ENCODE peak calls at places on chromosome 11, in eight cellular contexts. X is HFF-Myc, C is suprapubic skin, Y is heart left ventricle, E is sigmoid colon, I is AG09309, R is K562, T is adrenal gland. P is an unnamed sample.

GRCh38 chr11:118349475-118349874 is 5.3 kb downstream of the CD3G start:
- DNase-seq in C (no peak), Y (no peak), I (no peak), X (no peak), T (no peak), E (no peak), R (no peak), P (no peak)

GRCh38 chr11:94034207-94034606 is 13.1 kb downstream of the HEPHL1 start:
- DNase-seq in I (no peak), R (no peak), Y (no peak), T (no peak), E (no peak), X (no peak), C (no peak), P (no peak)

GRCh38 chr11:115098037-115098436 is 406.2 kb downstream of the CADM1 start:
- DNase-seq in R (no peak), E (no peak), I (no peak), X (no peak), Y (no peak), T (no peak), C (no peak), P (no peak)

GRCh38 chr11:64905516-64906313 is 11.3 kb downstream of the ATG2A start:
- DNase-seq in T (no peak), C (peak), R (no peak), X (no peak), Y (no peak), I (no peak), E (no peak), P (no peak)

GRCh38 chr11:25910090-25910489 is 421.8 kb upstream of the ANO3 start:
- DNase-seq in T (no peak), C (no peak), Y (no peak), R (no peak), I (no peak), E (no peak), X (no peak), P (no peak)

GRCh38 chr11:33579101-33579500 is 121.5 kb downstream of the C11orf91 start:
- DNase-seq in Y (no peak), C (no peak), X (no peak), T (no peak), I (no peak), E (no peak), R (no peak), P (no peak)

GRCh38 chr11:94787798-94788197 is 19.6 kb downstream of the AMOTL1 start:
- DNase-seq in X (no peak), E (no peak), Y (no peak), T (peak), I (no peak), C (no peak), R (peak), P (no peak)

GRCh38 chr11:123426766-123427165 is 3.3 kb upstream of the GRAMD1B start:
- DNase-seq in R (no peak), I (no peak), T (no peak), Y (no peak), C (no peak), X (no peak), E (no peak), P (no peak)

GRCh38 chr11:70583781-70584218 is 185.5 kb downstream of the CTTN start:
- DNase-seq in Y (no peak), C (peak), T (no peak), X (no peak), E (peak), R (no peak), I (no peak), P (no peak)

GRCh38 chr11:4626207-4627105 is 10.8 kb upstream of the OR51D1 start:
- DNase-seq in C (no peak), T (peak), E (peak), Y (peak), I (no peak), X (peak), R (peak), P (peak)

GRCh38 chr11:88310246-88310645 is 27.3 kb downstream of the CTSC start:
- DNase-seq in X (no peak), Y (no peak), C (no peak), E (no peak), R (no peak), I (no peak), T (no peak), P (no peak)

GRCh38 chr11:73359930-73360742 is 16.1 kb upstream of the RELT start:
- DNase-seq in E (no peak), R (peak), C (no peak), I (no peak), T (peak), Y (no peak), X (peak), P (no peak)

GRCh38 chr11:120224386-120224785 is 13.6 kb downstream of the OAF start:
- DNase-seq in E (no peak), X (no peak), R (no peak), Y (no peak), C (no peak), I (no peak), T (no peak), P (no peak)

GRCh38 chr11:35629914-35630313 is 11.7 kb downstream of the FJX1 start:
- DNase-seq in E (no peak), T (peak), Y (no peak), I (peak), C (no peak), X (peak), R (no peak), P (peak)

GRCh38 chr11:109695696-109696095 is 273.7 kb downstream of the C11orf87 start:
- DNase-seq in T (no peak), E (no peak), X (no peak), Y (no peak), I (no peak), R (no peak), C (no peak), P (no peak)

GRCh38 chr11:75815345-75815983 is 454 bp downstream of the UVRAG start:
- DNase-seq in C (peak), I (no peak), E (peak), X (no peak), Y (peak), R (no peak), T (peak), P (no peak)

GRCh38 chr11:1260023-1260501 is 37.2 kb downstream of the MUC5B start:
- DNase-seq in X (no peak), E (no peak), T (no peak), R (peak), Y (no peak), C (no peak), I (no peak), P (peak)

GRCh38 chr11:122197055-122197987 is 81.3 kb upstream of the BLID start:
- DNase-seq in C (no peak), T (peak), R (no peak), I (peak), X (peak), E (no peak), Y (no peak), P (peak)

GRCh38 chr11:62953811-62954210 is 31.0 kb downstream of the SLC22A6 start:
- DNase-seq in X (no peak), C (no peak), T (no peak), E (no peak), Y (no peak), R (no peak), I (no peak), P (no peak)

GRCh38 chr11:106152013-106152412 is 74.6 kb downstream of the AASDHPPT start:
- DNase-seq in E (no peak), X (peak), Y (no peak), I (no peak), C (no peak), R (no peak), T (no peak), P (no peak)

GRCh38 chr11:17378655-17379054 is 9.8 kb downstream of the KCNJ11 start:
- DNase-seq in T (no peak), R (no peak), E (no peak), Y (no peak), I (no peak), X (no peak), C (no peak), P (no peak)

GRCh38 chr11:67998150-67999045 is 5.5 kb downstream of the UNC93B1 start:
- DNase-seq in E (no peak), X (no peak), R (no peak), Y (no peak), I (no peak), T (no peak), C (no peak), P (no peak)

GRCh38 chr11:1086171-1087102 is 11.8 kb downstream of the MUC2 start:
- DNase-seq in Y (no peak), C (peak), T (no peak), E (peak), I (no peak), R (no peak), X (no peak), P (no peak)

GRCh38 chr11:8168485-8169257 is at the start of gene RIC3:
- DNase-seq in T (peak), R (no peak), E (peak), C (no peak), I (no peak), X (no peak), Y (peak), P (no peak)

GRCh38 chr11:1877211-1878133 is 14.2 kb downstream of the PRR33 start:
- DNase-seq in E (peak), C (peak), R (no peak), I (no peak), X (no peak), T (peak), Y (peak), P (no peak)

GRCh38 chr11:91239359-91239758 is 985.3 kb upstream of the FAT3 start:
- DNase-seq in C (no peak), X (no peak), I (no peak), Y (no peak), R (no peak), E (no peak), T (no peak), P (no peak)

GRCh38 chr11:41334007-41334933 is 125.2 kb downstream of the LRRC4C start:
- DNase-seq in C (no peak), Y (no peak), T (no peak), E (no peak), R (no peak), I (no peak), X (no peak), P (no peak)

GRCh38 chr11:110044226-110044968 is 48.8 kb upstream of the ZC3H12C start:
- DNase-seq in E (no peak), I (no peak), C (no peak), X (no peak), T (no peak), Y (no peak), R (no peak), P (no peak)

GRCh38 chr11:114377612-114378267 is 22.6 kb downstream of the C11orf71 start:
- DNase-seq in X (peak), I (peak), C (no peak), R (no peak), E (no peak), T (no peak), Y (no peak), P (no peak)

GRCh38 chr11:73152861-73153483 is 10.9 kb upstream of the FCHSD2 start:
- DNase-seq in X (no peak), R (no peak), E (peak), T (no peak), I (no peak), C (no peak), Y (no peak), P (no peak)

GRCh38 chr11:65790104-65790901 is 3.4 kb downstream of the OVOL1 start:
- DNase-seq in X (no peak), R (no peak), E (no peak), I (no peak), C (no peak), Y (no peak), T (no peak), P (no peak)

GRCh38 chr11:9459573-9460321 is 1.1 kb upstream of the ZNF143 start:
- DNase-seq in I (peak), X (no peak), Y (no peak), C (no peak), T (peak), E (no peak), R (no peak), P (no peak)

GRCh38 chr11:64138413-64138812 is 27.5 kb downstream of the MACROD1 start:
- DNase-seq in X (no peak), C (no peak), Y (no peak), R (no peak), T (no peak), E (no peak), I (no peak), P (no peak)

GRCh38 chr11:34585870-34586654 is 34.8 kb upstream of the EHF start:
- DNase-seq in Y (no peak), R (peak), C (no peak), I (peak), T (no peak), E (no peak), X (peak), P (peak)

GRCh38 chr11:100918551-100919500 is 210.8 kb downstream of the PGR start:
- DNase-seq in X (peak), I (no peak), E (no peak), T (peak), C (no peak), R (no peak), Y (no peak), P (no peak)

GRCh38 chr11:89279176-89279575 is 101.5 kb downstream of the TYR start:
- DNase-seq in E (no peak), X (no peak), T (no peak), Y (no peak), R (no peak), I (no peak), C (no peak), P (no peak)

GRCh38 chr11:108865411-108865810 is 200.5 kb downstream of the DDX10 start:
- DNase-seq in Y (no peak), I (no peak), X (no peak), C (no peak), E (no peak), T (no peak), R (no peak), P (no peak)

GRCh38 chr11:78189851-78190250 is 1.1 kb downstream of the USP35 start:
- DNase-seq in R (no peak), E (peak), I (no peak), C (peak), X (no peak), Y (no peak), T (no peak), P (no peak)

GRCh38 chr11:79043726-79044125 is 397.1 kb downstream of the TENM4 start:
- DNase-seq in C (no peak), X (no peak), E (no peak), I (no peak), Y (no peak), T (no peak), R (no peak), P (no peak)

DNA sequence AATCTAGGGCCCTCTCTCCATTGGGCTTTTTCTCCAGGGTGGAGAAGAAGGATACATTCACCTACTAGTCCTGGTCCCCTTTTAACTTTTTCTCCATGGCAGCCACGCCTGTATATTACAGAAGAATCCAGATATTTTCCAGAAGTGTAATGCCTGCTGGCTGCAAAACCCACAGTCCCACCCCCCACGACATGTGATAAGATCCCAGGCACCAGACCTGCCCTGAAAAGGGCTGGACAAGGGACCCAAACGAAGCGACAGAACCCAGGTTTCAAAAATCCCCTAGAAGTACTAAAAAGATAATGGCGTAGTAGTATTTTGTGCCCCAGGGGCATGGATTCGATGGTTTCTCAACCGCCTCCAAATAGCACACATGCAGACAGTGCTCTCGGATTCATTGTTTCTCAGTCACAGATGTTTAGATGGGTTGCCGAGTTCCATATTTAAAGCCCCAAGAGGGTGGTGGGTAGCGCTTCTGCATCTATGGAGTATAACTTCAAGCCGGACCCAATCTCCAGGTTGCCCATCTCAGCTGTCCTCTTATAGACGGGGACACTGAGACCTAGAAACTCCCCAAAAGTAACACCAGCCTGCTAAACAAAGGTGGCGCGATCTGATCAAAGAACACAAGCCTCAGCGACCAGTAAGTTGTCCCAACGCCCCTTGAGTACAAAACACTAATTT is 2.6 kb downstream of the WT1 start:
- DNase-seq in E (no peak), R (peak), X (no peak), T (no peak), Y (no peak), C (no peak), I (no peak), P (no peak)
- H3K4me3 ChIP-seq in E (peak), R (peak), X (no peak), T (no peak), Y (peak), C (peak), I (no peak), P (peak)

GRCh38 chr11:15114501-15115475 is at the start of gene INSC:
- DNase-seq in Y (no peak), X (no peak), E (no peak), C (no peak), R (no peak), I (no peak), T (no peak), P (no peak)
- H3K4me3 ChIP-seq in Y (peak), X (peak), E (peak), C (peak), R (no peak), I (peak), T (no peak), P (no peak)

DNA sequence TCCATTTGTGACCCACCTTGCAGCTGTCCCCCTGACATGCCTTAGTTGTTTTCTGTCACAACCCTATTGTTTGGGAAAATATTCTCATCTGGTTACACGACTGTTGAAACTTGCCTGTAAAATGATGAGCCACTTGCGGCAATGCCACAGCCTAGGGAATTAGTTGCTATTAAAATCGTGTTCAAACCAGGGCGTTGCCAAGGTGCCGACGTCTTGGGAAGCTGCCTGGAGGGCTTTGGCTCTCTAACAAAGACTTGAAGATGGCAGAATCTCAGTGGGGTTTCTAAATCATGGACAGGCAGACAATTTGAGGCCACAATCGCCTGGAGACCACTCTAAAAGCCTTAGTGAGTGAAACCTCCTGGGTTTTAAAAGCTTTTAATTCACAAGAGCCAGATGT is 117.3 kb upstream of the BMAL1 start:
- DNase-seq in X (no peak), Y (no peak), I (no peak), C (no peak), R (no peak), E (no peak), T (no peak), P (no peak)
- H3K4me3 ChIP-seq in X (no peak), Y (no peak), I (no peak), C (no peak), R (no peak), E (no peak), T (no peak), P (no peak)

GRCh38 chr11:86954288-86955110 is 696 bp downstream of the FZD4 start:
- DNase-seq in Y (peak), X (no peak), C (no peak), T (peak), E (peak), R (peak), I (no peak), P (no peak)

GRCh38 chr11:86955111-86955673 is at the start of gene FZD4:
- DNase-seq in C (peak), I (peak), E (peak), R (peak), Y (peak), T (peak), X (peak), P (no peak)

GRCh38 chr11:86952221-86952875 is 2.8 kb downstream of the FZD4 start:
- DNase-seq in X (no peak), C (no peak), Y (no peak), R (no peak), T (peak), E (no peak), I (no peak), P (no peak)

GRCh38 chr11:86951706-86952105 is 3.5 kb downstream of the FZD4 start:
- DNase-seq in E (no peak), X (no peak), R (no peak), Y (no peak), T (no peak), C (no peak), I (no peak), P (no peak)

DNA sequence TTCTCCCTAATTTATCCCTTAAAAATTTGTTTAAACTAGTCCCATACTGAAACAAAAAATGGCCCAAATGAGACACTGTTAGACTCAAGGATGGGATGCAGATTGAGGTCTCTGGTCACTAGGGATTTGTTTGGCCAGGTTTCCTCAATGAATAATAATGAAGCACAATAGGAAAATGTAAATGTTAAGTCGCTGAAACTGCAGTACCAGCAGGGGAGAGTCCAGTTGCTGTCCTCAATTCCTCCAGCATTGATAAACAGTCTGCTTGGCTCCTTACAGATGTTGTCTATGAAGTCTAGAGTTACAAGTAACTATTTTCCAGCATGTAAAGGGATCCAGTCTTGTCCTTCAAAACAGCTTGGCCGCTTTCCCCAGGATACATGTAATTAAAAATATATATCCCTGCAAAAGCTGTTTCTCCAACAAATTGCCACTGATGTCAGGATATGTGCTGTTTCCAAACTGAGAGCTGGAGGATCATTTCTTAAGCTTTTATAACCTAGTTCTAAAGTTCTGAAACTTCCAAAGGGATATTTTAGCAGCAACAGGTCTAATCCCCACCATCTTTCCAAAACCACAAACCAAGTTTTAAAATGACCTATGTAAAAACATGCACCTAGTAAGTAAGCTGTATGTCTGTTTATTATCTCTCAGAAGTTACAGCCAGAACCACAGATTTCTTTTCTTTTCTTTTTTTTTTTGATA is 2.1 kb downstream of the FZD4 start:
- DNase-seq in T (no peak), X (no peak), I (no peak), Y (no peak), C (no peak), E (no peak), R (no peak), P (no peak)
- H3K4me3 ChIP-seq in T (no peak), X (no peak), I (peak), Y (peak), C (peak), E (peak), R (no peak), P (no peak)

DNA sequence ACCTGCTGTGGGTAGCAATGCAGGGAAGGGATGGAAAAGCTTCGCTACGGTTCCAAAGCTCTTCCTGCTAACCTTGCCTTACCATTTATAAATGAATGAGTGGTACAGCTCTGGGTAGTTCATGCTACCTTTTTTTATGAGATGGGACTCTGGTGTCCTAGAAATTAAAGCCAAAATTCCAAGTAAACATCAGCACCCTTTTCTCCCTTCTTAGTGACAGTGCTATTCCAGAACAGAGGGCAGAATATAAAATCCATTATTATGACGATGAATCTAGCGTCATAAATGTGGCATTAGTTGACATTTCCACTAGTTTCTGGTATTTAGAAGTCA is 447 bp upstream of the SVIP start:
- DNase-seq in E (no peak), Y (no peak), I (no peak), X (no peak), T (no peak), R (no peak), C (no peak), P (no peak)
- H3K4me3 ChIP-seq in E (peak), Y (peak), I (peak), X (peak), T (no peak), R (no peak), C (peak), P (peak)

GRCh38 chr11:125903753-125904659 is at the start of gene DDX25:
- DNase-seq in Y (no peak), X (no peak), E (no peak), I (no peak), C (no peak), R (no peak), T (no peak), P (no peak)
- H3K4me3 ChIP-seq in Y (peak), X (no peak), E (peak), I (no peak), C (peak), R (no peak), T (peak), P (peak)

P was measured in Panc1.